ENCODE peak calls at places on chromosomes 5 and 9, in seven cellular contexts. M is IMR-90, Q is trophoblast cell, N is mesendoderm, C is H9, Z is mesenchymal stem cell, B is H1. H is an unnamed sample.

GRCh38 chr9:2087500-2088313 is 72.6 kb downstream of the SMARCA2 start:
- DNase-seq in M (peak), Q (no peak), N (peak), C (no peak), Z (peak), B (no peak), H (no peak)

GRCh38 chr5:142841511-142842255 is 71.5 kb downstream of the ARHGAP26 start:
- DNase-seq in M (peak), Q (peak), N (peak), C (peak), Z (peak), B (no peak), H (peak)

GRCh38 chr5:57482671-57483106 is at the start of gene ACTBL2:
- DNase-seq in M (peak), Q (peak), N (peak), C (no peak), Z (peak), B (no peak), H (no peak)

GRCh38 chr9:37903831-37904646 is at the start of gene SLC25A51:
- DNase-seq in M (peak), Q (peak), N (peak), C (peak), Z (peak), B (peak), H (peak)

GRCh38 chr9:133529457-133529856 is 4.7 kb upstream of the MYMK start:
- DNase-seq in M (no peak), Q (no peak), N (no peak), C (no peak), Z (no peak), B (no peak), H (no peak)

GRCh38 chr5:61649231-61649630 is 317.2 kb downstream of the ZSWIM6 start:
- DNase-seq in M (no peak), Q (no peak), N (no peak), C (no peak), Z (no peak), B (no peak), H (no peak)

GRCh38 chr5:28402590-28403301 is 1364.4 kb upstream of the CDH9 start:
- DNase-seq in M (no peak), Q (no peak), N (peak), C (no peak), Z (no peak), B (no peak), H (no peak)

GRCh38 chr5:133848306-133848924 is 120.0 kb downstream of the C5orf15 start:
- DNase-seq in M (no peak), Q (no peak), N (no peak), C (peak), Z (no peak), B (no peak), H (no peak)

GRCh38 chr9:106613250-106613737 is 249.7 kb upstream of the ZNF462 start:
- DNase-seq in M (no peak), Q (no peak), N (no peak), C (no peak), Z (no peak), B (no peak), H (no peak)

GRCh38 chr5:111383288-111383970 is 128.9 kb downstream of the STARD4 start:
- DNase-seq in M (peak), Q (no peak), N (no peak), C (no peak), Z (peak), B (no peak), H (no peak)

DNA sequence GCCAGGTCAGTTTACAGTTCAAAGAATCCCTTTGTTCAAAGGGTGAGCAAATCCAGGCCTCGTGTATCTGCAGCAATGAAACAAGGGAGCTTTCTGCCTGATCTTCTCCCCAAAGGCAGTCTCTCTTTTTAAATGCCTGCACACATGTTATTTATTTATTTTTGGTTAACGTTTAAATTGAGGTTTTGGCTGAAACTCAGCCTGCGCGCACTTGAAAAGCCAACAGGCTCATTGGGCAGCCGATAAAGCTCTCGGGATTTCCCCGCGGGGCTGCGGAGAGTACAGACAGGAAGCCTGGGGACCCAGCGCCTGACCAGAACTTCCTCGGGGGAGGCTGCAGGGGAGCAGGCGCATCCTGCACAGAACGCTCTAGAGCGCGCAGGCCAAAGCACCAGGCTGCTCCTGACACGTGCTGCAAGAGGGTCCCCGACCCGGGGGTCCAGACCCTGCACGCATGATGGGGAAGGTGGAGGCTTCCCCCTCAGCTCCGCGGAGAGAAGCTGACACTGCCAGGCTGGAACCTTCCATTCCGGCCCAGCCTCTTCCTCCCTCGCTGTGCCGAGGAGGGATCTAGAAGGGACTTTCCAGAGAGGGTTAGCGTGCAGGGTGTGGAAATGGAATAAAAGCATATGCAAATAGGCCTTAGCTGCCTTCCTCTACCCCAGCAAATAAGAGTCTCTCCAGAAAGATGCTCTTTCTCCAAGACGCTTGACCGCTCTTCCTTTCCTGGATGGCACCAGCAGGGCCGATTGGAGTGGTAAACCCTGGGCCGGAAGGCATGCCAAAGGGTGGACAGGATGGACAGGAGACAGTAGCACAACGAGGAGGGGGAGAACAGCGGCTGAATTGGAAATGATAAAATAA is 46.1 kb downstream of the PTTG1 start:
- DNase-seq in M (peak), Q (peak), N (no peak), C (peak), Z (peak), B (peak), H (no peak)
- H3K4ac ChIP-seq in M (peak), Q (no peak), N (no peak), C (no peak), Z (no peak), B (no peak), H (no peak)

GRCh38 chr9:97557606-97558095 is 56.2 kb downstream of the TMOD1 start:
- DNase-seq in M (no peak), Q (no peak), N (no peak), C (no peak), Z (no peak), B (no peak), H (no peak)

GRCh38 chr9:97558701-97559101 is 57.2 kb downstream of the TMOD1 start:
- DNase-seq in M (no peak), Q (no peak), N (no peak), C (no peak), Z (no peak), B (no peak), H (no peak)

GRCh38 chr9:97560154-97560553 is 58.7 kb downstream of the TMOD1 start:
- DNase-seq in M (no peak), Q (no peak), N (no peak), C (no peak), Z (no peak), B (no peak), H (no peak)

GRCh38 chr9:97560851-97561250 is 59.4 kb downstream of the TMOD1 start:
- DNase-seq in M (no peak), Q (no peak), N (no peak), C (no peak), Z (no peak), B (no peak), H (no peak)

DNA sequence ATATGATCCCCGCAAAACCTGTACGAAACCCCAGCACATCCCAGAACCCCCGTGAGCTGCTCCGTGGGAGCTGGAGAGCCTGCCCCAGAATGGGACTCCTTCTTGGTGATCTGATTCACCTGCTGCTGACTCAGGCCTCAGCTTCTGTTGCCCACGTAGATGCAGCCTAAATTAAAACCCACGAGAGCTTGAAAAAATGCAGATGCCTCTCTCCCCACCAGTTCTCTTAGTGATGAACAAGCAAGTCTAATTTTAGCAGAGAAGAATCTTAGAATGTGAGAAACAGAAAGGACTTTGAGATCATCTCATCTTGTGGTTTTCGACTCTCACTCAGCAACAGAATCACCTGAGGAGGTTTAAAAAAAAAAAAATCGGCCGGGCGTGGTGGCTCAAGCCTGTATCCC is 57.6 kb downstream of the TMOD1 start:
- DNase-seq in M (peak), Q (no peak), N (no peak), C (no peak), Z (no peak), B (no peak), H (no peak)
- H3K4ac ChIP-seq in M (no peak), Q (no peak), N (no peak), C (no peak), Z (no peak), B (no peak), H (no peak)

GRCh38 chr9:74953235-74953741 is 576 bp upstream of the C9orf40 start:
- DNase-seq in M (no peak), Q (no peak), N (no peak), C (no peak), Z (no peak), B (no peak), H (no peak)
- H3K4ac ChIP-seq in M (peak), Q (no peak), N (peak), C (no peak), Z (no peak), B (no peak), H (no peak)

GRCh38 chr5:131423056-131423455 is 159.2 kb downstream of the CDC42SE2 start:
- DNase-seq in M (peak), Q (no peak), N (peak), C (no peak), Z (peak), B (no peak), H (no peak)
- H3K4ac ChIP-seq in M (no peak), Q (no peak), N (no peak), C (no peak), Z (no peak), B (no peak), H (no peak)

GRCh38 chr9:121711281-121711680 is 59.8 kb downstream of the DAB2IP start:
- DNase-seq in M (no peak), Q (no peak), N (no peak), C (no peak), Z (peak), B (no peak), H (no peak)

GRCh38 chr9:121714075-121714705 is 62.8 kb downstream of the DAB2IP start:
- DNase-seq in M (no peak), Q (no peak), N (no peak), C (no peak), Z (no peak), B (no peak), H (no peak)

GRCh38 chr9:121714873-121715272 is 63.4 kb downstream of the DAB2IP start:
- DNase-seq in M (no peak), Q (no peak), N (no peak), C (no peak), Z (no peak), B (no peak), H (no peak)

GRCh38 chr9:121717141-121717749 is 65.8 kb downstream of the DAB2IP start:
- DNase-seq in M (no peak), Q (peak), N (no peak), C (no peak), Z (no peak), B (no peak), H (no peak)

DNA sequence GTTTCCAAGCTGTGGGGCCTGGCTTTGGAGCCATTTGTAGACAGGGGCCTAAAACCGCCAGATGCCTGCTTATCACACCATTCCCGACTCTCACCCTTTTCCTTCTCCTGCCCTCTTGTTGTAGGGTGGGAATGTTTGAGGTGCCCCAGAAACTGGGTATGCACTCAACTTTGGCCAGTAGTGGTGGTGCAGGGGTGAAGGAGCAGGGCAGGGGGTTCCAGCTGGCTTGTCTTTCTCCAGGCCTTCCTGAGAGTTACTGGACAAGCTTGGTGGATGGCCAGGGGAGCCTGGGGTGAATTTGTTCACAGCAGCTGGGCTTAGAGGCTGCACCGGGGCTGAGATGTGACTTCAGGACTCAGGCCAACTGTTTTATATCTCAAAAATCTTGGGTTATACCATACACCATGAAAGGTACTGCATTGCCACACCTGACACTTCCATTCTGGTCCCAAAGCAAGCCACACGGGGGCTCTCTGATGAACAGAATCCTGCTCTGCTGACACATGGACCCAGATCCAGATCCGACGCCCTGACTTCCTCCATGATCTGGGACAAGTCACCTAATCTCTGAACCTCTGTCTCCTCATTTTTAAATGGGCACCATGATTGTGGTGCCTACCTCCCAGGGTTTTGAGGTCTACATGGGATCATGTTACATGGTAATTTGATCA is 62.1 kb downstream of the DAB2IP start:
- DNase-seq in M (no peak), Q (no peak), N (no peak), C (no peak), Z (no peak), B (no peak), H (no peak)
- H3K4ac ChIP-seq in M (no peak), Q (no peak), N (no peak), C (no peak), Z (no peak), B (no peak), H (no peak)

GRCh38 chr9:34403554-34404380 is 27.1 kb upstream of the MYORG start:
- DNase-seq in M (peak), Q (peak), N (peak), C (peak), Z (peak), B (peak), H (peak)

GRCh38 chr9:34406219-34406618 is 29.5 kb upstream of the MYORG start:
- DNase-seq in M (no peak), Q (no peak), N (no peak), C (no peak), Z (no peak), B (no peak), H (no peak)

GRCh38 chr9:34405719-34406118 is 29.0 kb upstream of the MYORG start:
- DNase-seq in M (peak), Q (no peak), N (no peak), C (no peak), Z (peak), B (no peak), H (no peak)

GRCh38 chr9:34412336-34412735 is 35.6 kb upstream of the MYORG start:
- DNase-seq in M (no peak), Q (no peak), N (no peak), C (no peak), Z (no peak), B (no peak), H (no peak)

GRCh38 chr9:34408173-34408572 is 31.5 kb upstream of the MYORG start:
- DNase-seq in M (no peak), Q (no peak), N (no peak), C (no peak), Z (no peak), B (no peak), H (no peak)
- H3K4ac ChIP-seq in M (no peak), Q (no peak), N (no peak), C (no peak), Z (no peak), B (no peak), H (no peak)

DNA sequence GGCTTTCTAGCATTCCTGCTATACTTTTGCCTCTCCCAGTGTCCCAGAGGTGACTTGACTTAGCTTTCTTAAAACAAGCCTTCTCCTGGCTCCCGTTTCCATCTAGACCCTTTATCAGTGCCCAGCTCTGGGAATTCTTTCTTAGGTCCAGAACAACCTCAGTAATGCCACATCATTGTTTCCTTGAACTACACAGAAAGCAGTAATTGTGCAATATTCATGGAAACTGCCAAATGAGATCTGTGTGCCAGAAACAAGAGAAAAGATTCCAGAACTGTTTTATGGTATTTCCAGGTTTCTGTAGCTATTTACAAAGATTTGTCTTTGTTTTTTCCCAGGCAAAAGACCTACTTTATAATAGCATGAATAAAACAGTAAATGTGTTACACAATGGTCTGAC is 391.3 kb downstream of the SLCO4C1 start:
- DNase-seq in M (no peak), Q (no peak), N (no peak), C (no peak), Z (peak), B (no peak), H (no peak)
- H3K4ac ChIP-seq in M (no peak), Q (no peak), N (no peak), C (no peak), Z (no peak), B (no peak), H (no peak)

GRCh38 chr5:170137694-170138214 is 32.1 kb downstream of the FOXI1 start:
- DNase-seq in M (no peak), Q (no peak), N (no peak), C (no peak), Z (no peak), B (peak), H (no peak)
- H3K4ac ChIP-seq in M (no peak), Q (no peak), N (no peak), C (no peak), Z (no peak), B (no peak), H (no peak)